ENCODE peak calls at places on chromosomes 2 and 18, in seven cellular contexts. U, X, E, Q, R, C and W are unnamed samples. For H3K9me3, the result is how much of the 10 kb centered on the place peaks cover.

GRCh38 chr18:74248189-74248975 is 43.4 kb downstream of the CYB5A start:
- DNase-seq in U (no peak), X (no peak), E (no peak), Q (no peak), R (no peak), C (no peak), W (no peak)

GRCh38 chr2:124561486-124561885 is 536.4 kb downstream of the CNTNAP5 start:
- DNase-seq in U (no peak), X (no peak), E (no peak), Q (no peak), R (no peak), C (no peak), W (no peak)

GRCh38 chr2:3807853-3808252 is 104.5 kb downstream of the DCDC2C start:
- DNase-seq in U (no peak), X (peak), E (no peak), Q (no peak), R (no peak), C (no peak), W (peak)

GRCh38 chr2:155310589-155310988 is 612.1 kb downstream of the KCNJ3 start:
- DNase-seq in U (no peak), X (peak), E (no peak), Q (peak), R (no peak), C (no peak), W (peak)

GRCh38 chr2:181984814-181985631 is 630 bp upstream of the PPP1R1C start:
- DNase-seq in U (no peak), X (no peak), E (no peak), Q (no peak), R (no peak), C (no peak), W (no peak)

GRCh38 chr2:159226059-159226461 is 60.4 kb downstream of the WDSUB1 start:
- DNase-seq in U (no peak), X (peak), E (no peak), Q (peak), R (peak), C (no peak), W (no peak)

GRCh38 chr2:20151116-20151571 is 73.8 kb downstream of the SDC1 start:
- DNase-seq in U (no peak), X (no peak), E (no peak), Q (no peak), R (no peak), C (peak), W (no peak)

GRCh38 chr2:233848276-233848675 is 6.1 kb downstream of the HJURP start:
- DNase-seq in U (peak), X (no peak), E (no peak), Q (no peak), R (no peak), C (no peak), W (no peak)

GRCh38 chr2:201735486-201735885 is 37.0 kb upstream of the MPP4 start:
- DNase-seq in U (no peak), X (peak), E (no peak), Q (peak), R (no peak), C (no peak), W (no peak)

GRCh38 chr2:19439081-19439480 is 80.7 kb upstream of the OSR1 start:
- DNase-seq in U (no peak), X (no peak), E (no peak), Q (no peak), R (no peak), C (no peak), W (no peak)

GRCh38 chr18:73924316-73924715 is 223.3 kb downstream of the FBXO15 start:
- DNase-seq in U (no peak), X (no peak), E (no peak), Q (no peak), R (no peak), C (no peak), W (no peak)

GRCh38 chr18:1412660-1413659 is 508.3 kb downstream of the ADCYAP1 start:
- DNase-seq in U (no peak), X (no peak), E (no peak), Q (no peak), R (no peak), C (no peak), W (no peak)

GRCh38 chr2:107588960-107589542 is 237.6 kb upstream of the RGPD4 start:
- DNase-seq in U (no peak), X (no peak), E (no peak), Q (no peak), R (no peak), C (no peak), W (no peak)

GRCh38 chr2:182018218-182018617 is 32.6 kb downstream of the PPP1R1C start:
- DNase-seq in U (no peak), X (no peak), E (no peak), Q (peak), R (no peak), C (no peak), W (no peak)

DNA sequence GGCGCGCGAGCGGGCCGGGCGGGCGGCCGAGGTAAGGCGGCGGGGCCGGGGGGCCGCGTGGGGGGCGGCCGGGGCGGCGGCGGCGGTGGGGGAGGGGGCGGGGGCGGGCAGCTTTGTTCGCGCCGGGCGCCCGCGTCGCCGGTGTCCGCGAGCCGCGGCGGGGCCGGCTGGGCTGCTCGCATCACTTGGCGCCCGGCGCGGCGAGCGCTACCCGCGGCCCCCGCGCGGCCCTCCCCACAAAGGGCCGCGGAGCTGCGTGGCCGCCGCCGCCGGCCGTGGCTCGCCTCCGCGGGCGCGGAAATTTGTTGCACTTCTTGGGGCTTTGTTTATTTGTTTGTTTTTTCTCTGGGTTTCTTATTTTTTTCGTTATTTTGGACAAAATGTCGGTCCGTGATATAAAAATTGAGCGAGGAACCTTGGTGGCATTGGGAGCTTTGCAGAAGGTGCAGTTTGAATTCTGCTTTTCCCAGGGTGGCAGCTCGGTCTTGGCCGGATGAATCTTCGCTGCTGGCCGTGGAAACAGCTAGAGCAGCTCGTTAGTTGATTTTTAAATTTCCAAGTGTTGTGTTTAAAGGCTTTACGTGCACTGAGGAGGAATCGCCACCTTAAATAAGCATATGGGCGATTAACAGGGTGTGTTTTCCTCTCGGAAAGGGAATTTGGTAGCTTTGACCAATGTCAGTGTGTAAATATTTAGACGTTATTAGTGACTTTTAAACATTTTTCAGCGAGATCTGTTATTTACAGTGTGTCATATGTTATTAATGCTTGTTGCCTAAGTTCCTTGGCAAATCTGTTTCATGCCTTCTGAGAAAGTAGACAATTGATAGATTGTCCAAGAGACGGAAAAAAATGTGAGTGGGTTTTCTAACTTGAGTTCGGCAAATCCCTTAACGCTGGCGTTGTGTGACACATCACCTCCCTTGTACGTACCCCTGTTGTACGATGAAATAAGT is 816 bp downstream of the UBE2E3 start:
- DNase-seq in U (peak), X (no peak), E (peak), Q (peak), R (peak), C (peak), W (no peak)
- TF ChIP-seq POLR2AphosphoS5 in U (no peak), X (no peak), E (no peak), Q (no peak), R (no peak), C (no peak), W (no peak)

GRCh38 chr18:24055878-24056277 is 41.3 kb downstream of the TTC39C start:
- DNase-seq in U (no peak), X (no peak), E (no peak), Q (no peak), R (no peak), C (no peak), W (no peak)

GRCh38 chr18:24055009-24055804 is 40.7 kb downstream of the TTC39C start:
- DNase-seq in U (no peak), X (no peak), E (no peak), Q (no peak), R (no peak), C (no peak), W (no peak)

GRCh38 chr18:24053211-24053610 is 38.7 kb downstream of the TTC39C start:
- DNase-seq in U (no peak), X (no peak), E (no peak), Q (no peak), R (no peak), C (no peak), W (no peak)

GRCh38 chr18:24052053-24052452 is 37.5 kb downstream of the TTC39C start:
- DNase-seq in U (no peak), X (peak), E (peak), Q (no peak), R (no peak), C (no peak), W (no peak)

DNA sequence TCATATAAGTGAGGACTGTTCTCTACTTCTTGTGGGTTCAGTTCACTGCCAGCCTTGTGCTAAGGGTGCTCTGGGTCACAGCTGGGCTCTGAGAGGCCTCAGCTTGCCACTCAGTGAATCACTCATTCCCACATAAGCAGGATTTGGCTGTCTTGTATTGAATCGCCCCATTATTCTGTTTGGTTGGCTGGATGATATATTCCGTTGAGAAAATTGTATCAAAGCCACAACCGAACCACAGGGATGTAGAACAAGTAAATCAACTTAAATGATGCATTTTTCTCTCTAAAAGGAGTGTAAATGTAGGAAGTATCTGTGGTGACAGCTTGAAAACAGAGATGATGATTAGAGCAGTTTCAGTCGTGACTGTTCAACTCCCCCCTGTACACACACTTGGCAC is 39.6 kb downstream of the TTC39C start:
- DNase-seq in U (no peak), X (no peak), E (no peak), Q (no peak), R (no peak), C (no peak), W (no peak)
- H3K4me3 ChIP-seq in U (no peak), X (no peak), E (no peak), Q (no peak), R (no peak), C (no peak), W (no peak)

GRCh38 chr2:2735041-2735440 is 404.0 kb upstream of the MYT1L start:
- DNase-seq in U (no peak), X (no peak), E (no peak), Q (no peak), R (no peak), C (no peak), W (no peak)
- H3K9me3 ChIP-seq in U (under half), X (under half), E (under half), Q (under half), R (under half), C (under half), W (under half)

GRCh38 chr18:51196116-51196810 is 1.2 kb downstream of the MEX3C start:
- DNase-seq in U (peak), X (no peak), E (peak), Q (no peak), R (peak), C (peak), W (no peak)
- TF ChIP-seq POLR2AphosphoS5 in U (no peak), X (no peak), E (no peak), Q (no peak), R (no peak), C (no peak), W (no peak)

GRCh38 chr2:241546771-241547498 is 11.6 kb upstream of the BOK start:
- DNase-seq in U (no peak), X (peak), E (no peak), Q (peak), R (no peak), C (no peak), W (no peak)
- H3K4me3 ChIP-seq in U (no peak), X (peak), E (no peak), Q (no peak), R (no peak), C (no peak), W (no peak)

GRCh38 chr2:41498791-41499190 is 549.0 kb upstream of the PKDCC start:
- DNase-seq in U (no peak), X (no peak), E (no peak), Q (no peak), R (no peak), C (no peak), W (no peak)

GRCh38 chr2:41495050-41495449 is 552.8 kb upstream of the PKDCC start:
- DNase-seq in U (no peak), X (no peak), E (no peak), Q (no peak), R (no peak), C (no peak), W (no peak)

GRCh38 chr2:41500895-41501294 is 546.9 kb upstream of the PKDCC start:
- DNase-seq in U (no peak), X (no peak), E (no peak), Q (no peak), R (no peak), C (no peak), W (no peak)

GRCh38 chr2:41502752-41503151 is 545.1 kb upstream of the PKDCC start:
- DNase-seq in U (no peak), X (no peak), E (no peak), Q (no peak), R (no peak), C (no peak), W (no peak)

GRCh38 chr2:41496908-41497307 is 550.9 kb upstream of the PKDCC start:
- DNase-seq in U (no peak), X (no peak), E (no peak), Q (no peak), R (no peak), C (no peak), W (no peak)
- H3K9me3 ChIP-seq in U (under half), X (half or more), E (under half), Q (under half), R (half or more), C (under half), W (under half)

GRCh38 chr18:8620845-8621244 is 11.6 kb downstream of the RAB12 start:
- DNase-seq in U (no peak), X (no peak), E (no peak), Q (no peak), R (no peak), C (no peak), W (no peak)
- TF ChIP-seq POLR2AphosphoS5 in U (no peak), X (no peak), E (no peak), Q (no peak), R (no peak), C (no peak), W (no peak)